ENCODE peak calls at places on chromosomes 5 and 9, in five cellular contexts. B, J, N, F and R are unnamed samples.

GRCh38 chr5:96645096-96645495 is 17.1 kb upstream of the CAST start:
- DNase-seq in B (no peak), J (no peak), N (no peak), F (no peak), R (no peak)

GRCh38 chr5:55037046-55037771 is 13.2 kb downstream of the GZMK start:
- DNase-seq in B (no peak), J (no peak), N (peak), F (peak), R (no peak)

GRCh38 chr5:151483647-151484046 is 36.2 kb downstream of the SLC36A1 start:
- DNase-seq in B (no peak), J (no peak), N (no peak), F (no peak), R (no peak)

GRCh38 chr9:137875354-137875753 is 2.2 kb upstream of the CACNA1B start:
- DNase-seq in B (no peak), J (no peak), N (no peak), F (no peak), R (no peak)

GRCh38 chr9:129140397-129141065 is 29.3 kb downstream of the PTPA start:
- DNase-seq in B (peak), J (peak), N (peak), F (peak), R (no peak)

GRCh38 chr9:134276463-134277245 is 49.6 kb upstream of the RXRA start:
- DNase-seq in B (no peak), J (no peak), N (no peak), F (no peak), R (no peak)

GRCh38 chr5:132363431-132364112 is 5.9 kb upstream of the SLC22A5 start:
- DNase-seq in B (no peak), J (no peak), N (no peak), F (peak), R (peak)

GRCh38 chr9:131013771-131014676 is 5.0 kb downstream of the LAMC3 start:
- DNase-seq in B (no peak), J (no peak), N (no peak), F (no peak), R (no peak)

GRCh38 chr5:169142264-169142970 is 158.5 kb downstream of the SLIT3 start:
- DNase-seq in B (peak), J (peak), N (peak), F (no peak), R (no peak)

GRCh38 chr5:178371362-178372090 is 138.9 kb upstream of the PHYKPL start:
- DNase-seq in B (no peak), J (no peak), N (no peak), F (no peak), R (no peak)

GRCh38 chr5:44862808-44863207 is 54.1 kb downstream of the MRPS30 start:
- DNase-seq in B (no peak), J (no peak), N (no peak), F (peak), R (no peak)

GRCh38 chr5:17229308-17229707 is 11.9 kb downstream of the BASP1 start:
- DNase-seq in B (no peak), J (no peak), N (no peak), F (no peak), R (no peak)

GRCh38 chr9:16535555-16535954 is 334.9 kb downstream of the BNC2 start:
- DNase-seq in B (no peak), J (no peak), N (no peak), F (no peak), R (no peak)

GRCh38 chr5:163571755-163572154 is 66.3 kb downstream of the MAT2B start:
- DNase-seq in B (no peak), J (no peak), N (no peak), F (no peak), R (no peak)

GRCh38 chr9:112866662-112867274 is 23.9 kb downstream of the SLC46A2 start:
- DNase-seq in B (no peak), J (no peak), N (peak), F (peak), R (no peak)

GRCh38 chr9:95494022-95494415 is 22.8 kb downstream of the PTCH1 start:
- DNase-seq in B (no peak), J (no peak), N (peak), F (no peak), R (no peak)

GRCh38 chr9:132754236-132754635 is 84.0 kb downstream of the GTF3C4 start:
- DNase-seq in B (no peak), J (peak), N (no peak), F (no peak), R (no peak)

GRCh38 chr5:88398316-88398715 is 129.7 kb upstream of the TMEM161B start:
- DNase-seq in B (no peak), J (no peak), N (no peak), F (no peak), R (no peak)

GRCh38 chr9:97627624-97628023 is 5.5 kb downstream of the TSTD2 start:
- DNase-seq in B (no peak), J (no peak), N (no peak), F (no peak), R (no peak)

GRCh38 chr5:141680751-141681201 is 1.3 kb downstream of the ARAP3 start:
- DNase-seq in B (no peak), J (no peak), N (peak), F (no peak), R (no peak)

DNA sequence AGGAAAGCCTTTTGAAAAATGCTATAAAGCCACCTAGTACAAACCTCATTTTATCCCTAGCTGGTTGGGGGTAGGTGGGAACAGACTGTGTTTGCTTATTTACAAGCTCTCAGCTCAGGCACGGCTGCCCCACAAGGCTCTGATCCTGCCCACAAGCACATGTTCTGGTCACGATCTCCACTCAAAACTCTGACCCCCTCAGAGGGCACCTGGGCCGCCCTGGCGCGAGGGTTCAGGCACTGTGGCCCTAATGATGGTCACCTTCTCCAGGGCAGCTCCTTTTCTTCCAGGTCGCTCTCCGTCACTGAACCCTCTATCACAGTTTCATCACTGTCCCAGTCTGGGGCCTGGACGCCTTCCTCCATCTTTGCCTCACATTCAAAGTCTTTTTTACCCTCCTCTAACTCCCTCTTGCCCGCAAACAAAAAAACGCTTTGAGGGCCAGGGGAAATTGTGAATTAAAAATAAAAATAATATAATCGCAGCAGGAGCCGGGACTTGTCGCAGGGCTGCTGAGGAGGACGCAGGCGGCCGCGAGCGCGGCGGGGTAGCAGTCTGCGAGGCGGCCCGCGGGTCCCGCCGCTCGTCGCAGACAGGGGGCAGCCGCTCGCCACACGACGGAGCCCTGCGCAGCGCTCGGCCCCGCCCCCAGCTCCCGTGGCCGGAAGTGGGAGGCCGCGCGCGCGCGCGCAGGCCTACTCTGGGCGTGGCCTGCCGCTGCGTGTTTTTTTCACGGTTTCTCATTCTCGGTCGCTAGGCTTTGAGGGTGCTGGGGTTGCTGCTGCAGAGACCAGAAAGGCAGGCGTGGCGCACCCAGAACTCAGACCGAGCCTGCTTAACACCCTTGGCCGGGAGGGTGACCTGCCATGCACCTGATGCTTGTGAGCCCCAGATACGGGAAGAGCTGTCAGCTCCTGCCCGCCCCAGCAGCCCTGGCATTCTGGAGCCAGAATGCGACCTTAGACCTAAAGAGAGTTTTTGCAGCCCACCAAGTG is at the start of gene ANKRD31:
- DNase-seq in B (peak), J (peak), N (peak), F (peak), R (peak)
- TF ChIP-seq EP300 in B (no peak), J (no peak), N (no peak), F (no peak), R (no peak)

DNA sequence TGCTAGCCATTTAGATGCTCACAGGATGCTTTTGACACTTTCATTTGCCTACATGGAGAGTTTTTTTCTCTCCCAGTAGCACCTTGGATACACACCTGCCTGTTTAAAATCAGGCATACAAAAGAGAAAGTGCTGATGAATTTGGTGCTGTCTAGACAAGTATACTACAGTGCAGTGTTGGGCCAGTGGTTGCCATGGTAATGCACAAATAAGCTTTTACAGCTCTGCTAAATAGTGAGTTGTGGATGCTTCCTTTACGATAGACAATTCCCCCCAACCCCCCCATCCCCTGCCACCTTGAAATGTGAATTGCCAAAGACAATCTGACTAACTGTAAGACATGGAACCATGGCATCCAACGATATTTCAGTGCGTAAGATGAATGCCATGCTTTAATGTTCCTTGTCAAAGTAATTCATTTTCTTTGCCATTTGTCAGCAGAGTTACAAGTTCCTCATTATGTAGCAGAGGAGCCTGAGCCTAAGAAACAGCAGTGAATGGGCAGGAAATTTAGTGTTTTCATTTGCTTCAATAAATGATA is 91.5 kb upstream of the NREP start:
- DNase-seq in B (no peak), J (no peak), N (no peak), F (no peak), R (no peak)
- TF ChIP-seq EP300 in B (no peak), J (no peak), N (no peak), F (no peak), R (no peak)

GRCh38 chr9:107260437-107261081 is 22.5 kb upstream of the RAD23B start:
- DNase-seq in B (no peak), J (no peak), N (no peak), F (no peak), R (no peak)
- TF ChIP-seq EP300 in B (no peak), J (no peak), N (no peak), F (no peak), R (no peak)

DNA sequence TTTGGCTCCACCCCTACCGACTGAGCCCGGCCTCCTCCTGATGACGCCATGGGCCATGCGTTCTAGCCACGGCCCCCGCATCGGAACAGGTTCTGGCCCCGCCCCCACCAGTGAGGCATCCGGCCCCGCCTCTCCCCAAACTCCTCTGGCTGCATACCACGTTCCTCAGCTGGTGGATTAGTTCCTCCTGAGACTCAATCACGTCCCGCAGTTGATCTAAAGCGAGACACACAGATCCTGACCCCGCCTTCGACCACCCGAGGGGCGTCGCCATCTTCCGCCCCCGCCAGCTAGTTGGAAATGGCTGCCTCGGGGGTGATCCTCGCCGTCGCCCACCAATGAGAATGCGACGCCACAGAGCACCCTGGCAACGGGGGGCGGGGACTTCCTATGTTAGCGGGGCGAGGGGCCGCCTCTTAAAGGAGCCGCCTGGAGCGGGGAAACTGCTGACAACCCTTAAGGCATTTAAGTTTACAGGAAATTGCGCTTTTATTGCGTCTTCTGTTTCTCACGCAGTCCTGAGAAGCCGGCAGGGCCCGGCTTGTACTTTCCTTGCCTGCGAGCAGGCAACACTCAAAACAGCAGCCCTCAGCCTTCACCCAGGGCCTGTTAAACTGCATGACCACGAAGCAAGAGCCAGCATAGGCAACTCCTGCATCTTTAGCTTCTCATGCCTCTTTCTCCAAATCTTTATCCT is at the start of gene SPATA24:
- DNase-seq in B (peak), J (peak), N (peak), F (peak), R (peak)
- TF ChIP-seq EP300 in B (no peak), J (peak), N (no peak), F (no peak), R (peak)

DNA sequence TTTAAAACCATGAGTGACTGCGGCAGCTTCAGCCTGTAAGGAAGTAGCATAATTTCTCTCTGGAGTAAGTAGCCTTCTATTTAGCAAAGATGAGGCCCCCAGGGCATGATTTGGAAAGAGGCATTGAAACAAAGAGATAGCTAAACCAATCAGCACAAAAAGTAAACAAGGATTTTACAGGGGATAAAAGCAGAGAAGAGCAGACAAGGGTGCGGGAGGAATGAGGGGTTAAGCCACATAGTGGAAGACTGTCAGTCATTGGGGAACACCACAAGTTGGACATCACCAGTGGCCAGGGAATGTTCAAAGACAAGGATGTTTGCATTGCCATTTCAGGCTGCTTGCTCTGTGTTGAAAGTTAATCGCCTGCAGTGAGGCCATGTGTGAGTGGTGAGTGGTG is 24.0 kb upstream of the C5orf63 start:
- DNase-seq in B (no peak), J (no peak), N (no peak), F (no peak), R (no peak)
- TF ChIP-seq EP300 in B (no peak), J (no peak), N (no peak), F (no peak), R (no peak)

DNA sequence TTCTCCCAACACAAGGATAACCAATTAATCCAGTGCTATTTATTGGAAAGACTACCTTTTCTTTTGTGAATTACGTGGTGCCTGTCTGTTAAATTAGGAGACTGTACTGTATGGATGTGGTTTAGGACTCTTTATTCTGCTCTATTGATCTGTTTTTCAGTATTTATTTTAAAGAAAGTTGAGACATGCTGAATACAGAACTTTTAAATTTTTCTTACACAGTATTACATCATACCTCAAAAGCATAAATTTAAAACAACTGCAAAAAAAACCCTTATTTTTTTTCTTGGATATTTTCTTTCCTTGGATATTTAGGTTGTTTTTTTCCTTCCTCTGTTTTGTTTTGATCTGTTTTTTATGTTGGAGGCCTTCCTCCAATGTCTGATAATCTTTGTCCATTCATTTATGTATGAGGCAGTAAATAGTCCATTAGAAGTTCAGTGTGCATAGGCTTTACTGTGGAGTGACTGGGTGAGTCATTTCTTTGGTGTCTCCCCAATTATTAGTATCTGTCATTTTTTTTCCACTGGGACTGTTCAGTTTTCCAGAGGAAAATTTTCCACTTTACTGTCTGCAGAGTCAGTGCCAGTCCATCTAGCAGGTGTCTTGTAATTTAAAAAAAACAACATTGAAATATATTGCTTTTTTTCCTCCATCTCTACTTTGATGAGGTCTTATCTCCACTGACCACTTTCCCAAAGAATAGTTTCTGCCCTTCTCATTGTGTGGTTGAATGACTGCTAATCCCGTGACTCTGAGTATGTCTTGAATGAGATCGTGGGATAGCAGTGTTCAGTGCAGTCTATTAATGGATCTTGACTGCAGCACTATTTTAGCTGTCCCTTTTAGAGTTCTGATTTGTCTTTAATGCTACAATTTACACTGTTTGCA is 15.2 kb downstream of the CYSTM1 start:
- DNase-seq in B (no peak), J (no peak), N (no peak), F (no peak), R (no peak)
- TF ChIP-seq EP300 in B (no peak), J (no peak), N (no peak), F (no peak), R (no peak)

DNA sequence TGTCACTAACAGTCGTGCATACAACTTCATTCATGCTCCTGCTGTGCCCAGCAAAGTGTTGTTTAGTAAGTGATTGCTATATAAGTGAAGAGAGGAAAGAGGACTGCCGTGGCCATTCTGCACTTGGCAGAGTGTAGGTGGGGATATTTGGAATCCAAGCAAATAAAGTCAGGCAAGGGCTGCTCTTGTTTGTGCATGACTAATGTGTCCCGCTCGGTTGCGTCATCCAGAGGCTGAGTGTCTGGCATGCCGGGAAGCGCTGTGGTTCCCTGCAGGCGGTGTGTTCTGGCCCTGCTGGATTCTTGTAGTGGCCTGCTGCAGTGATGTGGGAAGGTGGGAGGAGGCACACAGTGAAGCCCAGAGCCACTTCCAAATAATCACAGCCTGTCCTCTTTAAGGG is 136.9 kb upstream of the ANKH start:
- DNase-seq in B (peak), J (peak), N (peak), F (peak), R (peak)
- TF ChIP-seq EP300 in B (peak), J (peak), N (no peak), F (peak), R (no peak)

DNA sequence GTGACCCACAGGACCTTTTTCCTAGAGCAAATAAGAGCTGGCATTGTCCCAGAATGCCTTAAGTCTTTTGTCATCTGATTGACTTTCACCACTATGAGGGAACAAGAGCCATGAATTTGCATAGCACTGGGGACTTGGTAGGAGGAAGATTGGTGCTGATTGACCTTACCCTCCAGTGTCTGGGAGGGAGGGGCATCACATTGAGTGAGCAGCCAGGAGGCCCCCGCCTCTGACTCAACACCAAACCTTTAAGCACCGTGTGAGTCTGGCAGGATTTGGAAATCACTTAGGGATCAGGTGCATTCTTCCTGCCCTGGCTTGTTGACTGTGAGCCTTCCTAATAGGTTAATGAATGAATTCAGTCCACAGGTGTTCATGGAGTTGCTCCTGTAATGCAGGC is 40.7 kb downstream of the WNK2 start:
- DNase-seq in B (no peak), J (no peak), N (no peak), F (no peak), R (no peak)
- TF ChIP-seq EP300 in B (no peak), J (no peak), N (no peak), F (no peak), R (no peak)

DNA sequence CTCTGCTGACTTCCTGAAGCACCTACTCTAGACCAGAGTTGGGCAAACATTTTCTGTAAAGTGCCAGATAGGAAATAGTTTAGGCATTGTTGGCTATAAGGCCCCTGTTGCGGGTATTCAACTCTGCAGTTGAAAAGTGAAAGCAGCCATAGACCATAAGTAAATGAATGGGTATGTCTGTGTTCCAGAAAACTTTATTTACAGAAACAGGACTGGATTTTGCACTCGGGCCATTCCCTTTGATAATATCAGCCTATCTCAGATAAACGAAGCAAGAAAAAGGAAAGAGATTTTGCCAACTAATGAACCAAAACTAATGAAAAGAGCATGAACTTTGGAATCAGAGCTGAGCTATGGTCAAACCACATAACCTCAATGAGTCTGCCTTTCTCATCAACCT is 184.4 kb downstream of the SAXO1 start:
- DNase-seq in B (no peak), J (no peak), N (no peak), F (no peak), R (no peak)
- TF ChIP-seq EP300 in B (no peak), J (no peak), N (no peak), F (no peak), R (no peak)

GRCh38 chr9:136407911-136408310 is 2.5 kb downstream of the ENTR1 start:
- DNase-seq in B (no peak), J (no peak), N (no peak), F (no peak), R (no peak)

GRCh38 chr9:136410500-136411287 is at the start of the genes ENTR1 and PMPCA:
- DNase-seq in B (peak), J (peak), N (peak), F (peak), R (peak)

GRCh38 chr9:136409557-136410455 is 608 bp downstream of the ENTR1 start:
- DNase-seq in B (peak), J (no peak), N (peak), F (peak), R (no peak)

GRCh38 chr9:136412912-136413420 is 2.5 kb downstream of the PMPCA start:
- DNase-seq in B (no peak), J (no peak), N (no peak), F (no peak), R (no peak)

GRCh38 chr9:136411358-136411757 is 900 bp downstream of the PMPCA start:
- DNase-seq in B (no peak), J (no peak), N (no peak), F (no peak), R (no peak)
- TF ChIP-seq EP300 in B (no peak), J (no peak), N (no peak), F (no peak), R (no peak)